ENCODE peak calls at places on chromosomes 1 and 21, in five cellular contexts. M is K562, E is HL-60, B is HepG2, S is GM12878. A is an unnamed sample.

GRCh38 chr1:55337801-55338447 is 122.8 kb upstream of the USP24 start:
- DNase-seq in M (peak), E (no peak), B (peak), S (peak), A (peak)

GRCh38 chr1:40258445-40258769 is 371 bp downstream of the ZMPSTE24 start:
- DNase-seq in M (no peak), E (peak), B (peak), S (no peak), A (no peak)

GRCh38 chr21:29080454-29080930 is 7.0 kb upstream of the CCT8 start:
- DNase-seq in M (no peak), E (no peak), B (no peak), S (no peak), A (no peak)

GRCh38 chr1:41282679-41283317 is 40.7 kb upstream of the SCMH1 start:
- DNase-seq in M (peak), E (no peak), B (peak), S (no peak), A (peak)

GRCh38 chr1:173823776-173824314 is 628 bp upstream of the DARS2 start:
- DNase-seq in M (no peak), E (no peak), B (peak), S (peak), A (no peak)

GRCh38 chr1:60145746-60146145 is 72.2 kb upstream of the C1orf87 start:
- DNase-seq in M (no peak), E (no peak), B (no peak), S (no peak), A (no peak)

GRCh38 chr1:187143783-187144182 is 315.0 kb downstream of the PLA2G4A start:
- DNase-seq in M (no peak), E (no peak), B (no peak), S (no peak), A (no peak)

GRCh38 chr1:62452951-62453350 is 16.1 kb downstream of the USP1 start:
- DNase-seq in M (no peak), E (no peak), B (no peak), S (no peak), A (no peak)

GRCh38 chr1:169604781-169605560 is 18.7 kb upstream of the F5 start:
- DNase-seq in M (no peak), E (peak), B (no peak), S (peak), A (no peak)

GRCh38 chr1:33188572-33189275 is 6.9 kb upstream of the TRIM62 start:
- DNase-seq in M (no peak), E (no peak), B (no peak), S (no peak), A (no peak)
- TF ChIP-seq GABPA in M (no peak), E (no peak), B (no peak), S (no peak), A (no peak)

GRCh38 chr1:65066766-65067490 is 81.1 kb upstream of the AK4 start:
- DNase-seq in M (peak), E (no peak), B (no peak), S (no peak), A (peak)
- TF ChIP-seq REST in M (no peak), E (peak), B (no peak), S (no peak), A (no peak)

DNA sequence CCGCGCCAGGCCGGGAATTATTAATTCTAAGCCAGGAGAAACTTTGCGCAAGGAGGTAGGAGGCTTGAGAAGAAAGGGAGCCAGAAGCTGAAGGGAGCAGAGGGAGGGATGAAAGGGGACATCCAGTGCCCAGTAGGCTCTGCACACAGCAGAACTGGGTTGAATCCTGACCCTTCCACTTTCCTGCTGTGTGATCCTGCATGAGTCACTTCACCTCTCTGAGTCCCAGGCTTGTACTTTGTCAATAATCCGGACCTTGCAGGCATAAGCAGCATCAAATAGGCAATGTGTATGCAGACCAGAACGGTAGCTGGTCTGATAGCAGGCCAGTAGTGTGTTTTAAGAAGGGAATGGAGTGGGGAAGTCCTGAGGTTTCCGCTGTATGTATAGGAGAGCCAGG is 25.5 kb upstream of the EPB41 start:
- DNase-seq in M (no peak), E (no peak), B (no peak), S (no peak), A (no peak)
- TF ChIP-seq GABPA in M (no peak), E (no peak), B (no peak), S (no peak), A (no peak)

GRCh38 chr1:235996048-235996785 is 68.7 kb downstream of the NID1 start:
- DNase-seq in M (no peak), E (no peak), B (no peak), S (no peak), A (no peak)
- TF ChIP-seq REST in M (no peak), E (no peak), B (no peak), S (no peak), A (no peak)

DNA sequence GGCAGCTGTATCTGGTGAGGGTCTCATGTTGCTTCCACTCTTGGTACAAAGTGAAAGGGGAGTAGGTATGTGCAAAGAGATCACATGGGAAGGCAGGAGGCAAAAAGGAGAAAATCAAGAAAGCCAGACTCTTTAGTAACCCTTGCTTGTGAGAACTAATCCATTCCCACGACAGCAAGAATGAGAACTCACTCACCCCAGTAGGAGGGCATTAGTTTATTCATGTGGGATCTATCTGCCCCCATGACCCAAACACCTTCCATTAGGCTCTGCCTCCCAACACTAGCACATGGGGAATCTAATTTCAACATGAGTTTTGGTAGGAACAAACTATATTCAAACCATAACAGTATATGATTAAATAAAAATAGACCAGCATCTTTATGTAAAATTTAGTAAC is 57.6 kb downstream of the ZNHIT6 start:
- DNase-seq in M (no peak), E (no peak), B (no peak), S (no peak), A (no peak)
- TF ChIP-seq GABPA in M (no peak), E (no peak), B (no peak), S (no peak), A (no peak)

DNA sequence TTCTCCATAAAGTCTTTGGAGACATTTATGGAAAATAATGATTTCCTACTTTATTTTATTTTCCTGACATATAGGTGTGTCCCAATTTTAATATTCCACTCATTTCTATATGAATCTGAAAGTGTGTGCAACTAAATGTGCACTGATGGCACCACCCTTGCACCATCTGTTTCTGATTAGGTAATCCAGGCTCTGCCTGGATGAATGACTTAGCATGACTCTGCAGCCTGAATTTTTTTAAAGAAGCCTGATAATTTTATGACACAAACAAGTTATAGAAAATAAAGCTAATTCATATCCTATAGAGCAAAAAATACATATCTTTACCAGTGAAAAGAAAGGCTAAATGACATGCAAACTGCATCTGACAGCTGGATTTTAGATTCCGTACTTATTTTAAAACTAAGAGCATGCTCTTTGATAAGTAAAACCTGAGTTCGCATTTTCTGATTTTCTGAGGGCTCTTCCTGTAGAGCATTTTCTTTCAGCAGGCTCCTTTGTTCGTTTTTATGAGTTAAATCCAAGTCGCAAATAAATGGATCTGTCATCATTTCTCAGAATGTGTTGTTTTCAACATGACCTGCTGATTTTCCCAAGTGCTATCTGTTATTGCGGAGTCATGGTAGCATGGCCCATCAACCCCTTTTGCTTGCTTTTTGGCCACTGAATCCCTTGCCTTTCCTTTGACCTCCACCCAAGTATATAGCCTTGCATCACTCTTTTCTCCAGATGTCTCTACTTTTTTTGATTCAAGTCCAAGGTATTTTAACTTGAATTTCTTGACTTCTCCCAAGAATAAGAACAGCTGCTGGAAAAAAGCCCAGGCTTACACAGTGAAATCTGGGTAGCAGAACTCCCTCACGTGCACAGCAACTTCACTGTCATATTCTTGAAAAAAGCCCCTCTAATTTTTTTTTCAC is 52.8 kb upstream of the LYPLAL1 start:
- DNase-seq in M (peak), E (peak), B (no peak), S (no peak), A (peak)
- TF ChIP-seq REST in M (no peak), E (no peak), B (no peak), S (no peak), A (no peak)

DNA sequence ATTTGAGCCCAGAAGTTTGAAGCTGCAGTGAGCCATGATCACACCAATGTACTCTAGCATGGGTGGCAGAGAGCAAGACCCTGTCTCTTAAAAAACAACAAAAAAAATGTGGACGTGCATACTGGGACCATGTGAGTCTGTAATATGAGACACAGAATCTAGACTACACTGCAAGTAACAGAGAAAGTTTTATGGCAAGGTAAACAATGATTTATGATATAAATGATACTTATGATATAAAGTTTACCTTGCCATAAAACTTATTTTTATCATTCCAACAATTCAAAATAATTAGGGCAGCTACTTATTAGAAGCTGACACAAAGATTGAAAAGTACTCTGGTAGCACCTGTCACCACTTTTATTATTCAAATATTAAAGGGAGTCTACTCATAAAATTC is 34.7 kb downstream of the WDR26 start:
- DNase-seq in M (no peak), E (no peak), B (no peak), S (no peak), A (no peak)
- TF ChIP-seq GABPA in M (no peak), E (no peak), B (no peak), S (no peak), A (no peak)

GRCh38 chr1:246947255-246947654 is 15.5 kb upstream of the AHCTF1 start:
- DNase-seq in M (no peak), E (no peak), B (peak), S (no peak), A (no peak)
- TF ChIP-seq REST in M (no peak), E (no peak), B (no peak), S (no peak), A (no peak)

GRCh38 chr1:211628446-211628845 is 47.0 kb downstream of the NEK2 start:
- DNase-seq in M (no peak), E (no peak), B (no peak), S (no peak), A (no peak)

GRCh38 chr1:211627259-211627658 is 48.2 kb downstream of the NEK2 start:
- DNase-seq in M (no peak), E (no peak), B (no peak), S (no peak), A (no peak)

GRCh38 chr1:211623510-211623909 is 44.5 kb upstream of the SLC30A1 start:
- DNase-seq in M (peak), E (no peak), B (no peak), S (no peak), A (no peak)

GRCh38 chr1:211621471-211622198 is 42.7 kb upstream of the SLC30A1 start:
- DNase-seq in M (no peak), E (no peak), B (no peak), S (no peak), A (no peak)

GRCh38 chr1:211625040-211625439 is 46.1 kb upstream of the SLC30A1 start:
- DNase-seq in M (peak), E (peak), B (peak), S (no peak), A (peak)
- TF ChIP-seq GABPA in M (no peak), E (no peak), B (no peak), S (no peak), A (no peak)

DNA sequence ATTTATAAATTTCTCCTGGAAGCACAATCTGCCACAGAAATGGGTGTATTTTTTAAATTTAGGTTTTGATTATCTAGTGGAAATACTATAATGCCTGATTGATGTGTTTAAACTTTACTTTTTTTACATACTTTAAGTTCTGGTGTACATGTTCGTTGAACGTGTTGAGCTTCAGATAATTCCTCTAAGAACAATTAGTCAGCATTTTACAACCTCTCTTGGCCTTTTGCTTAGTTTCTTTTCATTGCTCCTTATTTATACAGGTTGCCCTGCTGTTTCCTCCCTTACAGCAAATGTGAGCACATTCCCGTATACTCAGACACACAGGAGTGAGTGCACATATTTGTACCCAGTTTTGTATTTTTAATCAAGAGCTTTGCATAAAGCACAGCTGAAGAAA is 1038.9 kb downstream of the BRINP3 start:
- DNase-seq in M (no peak), E (no peak), B (no peak), S (no peak), A (no peak)
- TF ChIP-seq REST in M (no peak), E (no peak), B (no peak), S (no peak), A (no peak)